ENCODE peak calls at places on chromosomes 13 and 19, in seven cellular contexts. One of them, this sample, is unnamed.

GRCh38 chr13:42001580-42001979 is 40.7 kb upstream of the VWA8 start:
- DNase-seq in HCT116: no peak
- DNase-seq in SK-N-SH: no peak
- DNase-seq in H1: peak; percentile 50
- DNase-seq in K562: peak; percentile 20
- DNase-seq in GM12878: no peak
- DNase-seq in HepG2: no peak
- DNase-seq in this sample: no peak

GRCh38 chr19:53868892-53869804 is 1.5 kb downstream of the MYADM start:
- DNase-seq in HCT116: peak; percentile 61
- DNase-seq in SK-N-SH: peak; percentile 91
- DNase-seq in H1: peak; percentile 92
- DNase-seq in K562: peak; percentile 97
- DNase-seq in GM12878: no peak
- DNase-seq in HepG2: peak; percentile 82
- DNase-seq in this sample: peak; percentile 97

GRCh38 chr19:43634877-43635560 is 4.6 kb downstream of the CADM4 start:
- DNase-seq in HCT116: no peak
- DNase-seq in SK-N-SH: no peak
- DNase-seq in H1: peak; percentile 68
- DNase-seq in K562: no peak
- DNase-seq in GM12878: no peak
- DNase-seq in HepG2: peak; percentile 69
- DNase-seq in this sample: no peak

GRCh38 chr13:68697551-68697950 is 1410.1 kb upstream of the ATXN8OS start:
- DNase-seq in HCT116: no peak
- DNase-seq in SK-N-SH: peak; percentile 31
- DNase-seq in H1: no peak
- DNase-seq in K562: peak; percentile 70
- DNase-seq in GM12878: no peak
- DNase-seq in HepG2: no peak
- DNase-seq in this sample: no peak

GRCh38 chr19:54653181-54653809 is 9.5 kb upstream of the LILRB4 start:
- DNase-seq in HCT116: peak; percentile 31
- DNase-seq in SK-N-SH: peak; percentile 41
- DNase-seq in H1: no peak
- DNase-seq in K562: peak; percentile 54
- DNase-seq in GM12878: no peak
- DNase-seq in HepG2: peak; percentile 8
- DNase-seq in this sample: peak; percentile 53

GRCh38 chr19:53907193-53907581 is 1.9 kb upstream of the CACNG7 start:
- DNase-seq in HCT116: no peak
- DNase-seq in SK-N-SH: peak; percentile 39
- DNase-seq in H1: no peak
- DNase-seq in K562: no peak
- DNase-seq in GM12878: no peak
- DNase-seq in HepG2: no peak
- DNase-seq in this sample: no peak

GRCh38 chr19:10864538-10864899 is 6.8 kb upstream of the CARM1 start:
- DNase-seq in HCT116: peak; percentile 56
- DNase-seq in SK-N-SH: peak; percentile 91
- DNase-seq in H1: peak; percentile 94
- DNase-seq in K562: peak; percentile 90
- DNase-seq in GM12878: no peak
- DNase-seq in HepG2: peak; percentile 68
- DNase-seq in this sample: peak; percentile 82

GRCh38 chr19:48628486-48629296 is 8.5 kb downstream of the DBP start:
- DNase-seq in HCT116: no peak
- DNase-seq in SK-N-SH: no peak
- DNase-seq in H1: no peak
- DNase-seq in K562: no peak
- DNase-seq in GM12878: no peak
- DNase-seq in HepG2: no peak
- DNase-seq in this sample: no peak

GRCh38 chr19:19471682-19472081 is 43.7 kb downstream of the TSSK6 start:
- DNase-seq in HCT116: no peak
- DNase-seq in SK-N-SH: no peak
- DNase-seq in H1: no peak
- DNase-seq in K562: no peak
- DNase-seq in GM12878: no peak
- DNase-seq in HepG2: no peak
- DNase-seq in this sample: no peak

GRCh38 chr13:23699271-23699670 is 129.1 kb downstream of the TNFRSF19 start:
- DNase-seq in HCT116: no peak
- DNase-seq in SK-N-SH: no peak
- DNase-seq in H1: no peak
- DNase-seq in K562: no peak
- DNase-seq in GM12878: no peak
- DNase-seq in HepG2: no peak
- DNase-seq in this sample: no peak

GRCh38 chr19:1884291-1884718 is 991 bp downstream of the ABHD17A start:
- DNase-seq in HCT116: no peak
- DNase-seq in SK-N-SH: no peak
- DNase-seq in H1: no peak
- DNase-seq in K562: peak; percentile 45
- DNase-seq in GM12878: no peak
- DNase-seq in HepG2: no peak
- DNase-seq in this sample: peak; percentile 32

GRCh38 chr19:11197291-11198174 is at the start of gene KANK2:
- DNase-seq in HCT116: peak; percentile 50
- DNase-seq in SK-N-SH: peak; percentile 99
- DNase-seq in H1: peak; percentile 95
- DNase-seq in K562: peak; percentile 87
- DNase-seq in GM12878: peak; percentile 13
- DNase-seq in HepG2: peak; percentile 68
- DNase-seq in this sample: peak; percentile 95

GRCh38 chr13:112079696-112080095 is 12.7 kb downstream of the SOX1 start:
- DNase-seq in HCT116: no peak
- DNase-seq in SK-N-SH: no peak
- DNase-seq in H1: no peak
- DNase-seq in K562: no peak
- DNase-seq in GM12878: no peak
- DNase-seq in HepG2: no peak
- DNase-seq in this sample: no peak

GRCh38 chr19:47479701-47480503 is 4.1 kb downstream of the KPTN start:
- DNase-seq in HCT116: no peak
- DNase-seq in SK-N-SH: no peak
- DNase-seq in H1: peak; percentile 85
- DNase-seq in K562: peak; percentile 88
- DNase-seq in GM12878: no peak
- DNase-seq in HepG2: no peak
- DNase-seq in this sample: no peak

GRCh38 chr19:41902594-41902993 is 19.6 kb downstream of the ARHGEF1 start:
- DNase-seq in HCT116: no peak
- DNase-seq in SK-N-SH: no peak
- DNase-seq in H1: no peak
- DNase-seq in K562: no peak
- DNase-seq in GM12878: no peak
- DNase-seq in HepG2: no peak
- DNase-seq in this sample: no peak

GRCh38 chr19:45164577-45165335 is 4.0 kb upstream of the NKPD1 start:
- DNase-seq in HCT116: peak; percentile 83
- DNase-seq in SK-N-SH: no peak
- DNase-seq in H1: peak; percentile 69
- DNase-seq in K562: peak; percentile 54
- DNase-seq in GM12878: peak; percentile 64
- DNase-seq in HepG2: peak; percentile 79
- DNase-seq in this sample: peak; percentile 82

GRCh38 chr13:113364371-113364932 is 522 bp upstream of the GRTP1 start:
- DNase-seq in HCT116: no peak
- DNase-seq in SK-N-SH: no peak
- DNase-seq in H1: no peak
- DNase-seq in K562: no peak
- DNase-seq in GM12878: no peak
- DNase-seq in HepG2: no peak
- DNase-seq in this sample: peak; percentile 51

GRCh38 chr19:36093146-36093662 is 17.7 kb upstream of the OVOL3 start:
- DNase-seq in HCT116: no peak
- DNase-seq in SK-N-SH: no peak
- DNase-seq in H1: no peak
- DNase-seq in K562: no peak
- DNase-seq in GM12878: peak; percentile 19
- DNase-seq in HepG2: no peak
- DNase-seq in this sample: no peak

GRCh38 chr19:1582201-1582600 is 10.5 kb downstream of the MBD3 start:
- DNase-seq in HCT116: no peak
- DNase-seq in SK-N-SH: no peak
- DNase-seq in H1: no peak
- DNase-seq in K562: no peak
- DNase-seq in GM12878: no peak
- DNase-seq in HepG2: no peak
- DNase-seq in this sample: no peak

DNA sequence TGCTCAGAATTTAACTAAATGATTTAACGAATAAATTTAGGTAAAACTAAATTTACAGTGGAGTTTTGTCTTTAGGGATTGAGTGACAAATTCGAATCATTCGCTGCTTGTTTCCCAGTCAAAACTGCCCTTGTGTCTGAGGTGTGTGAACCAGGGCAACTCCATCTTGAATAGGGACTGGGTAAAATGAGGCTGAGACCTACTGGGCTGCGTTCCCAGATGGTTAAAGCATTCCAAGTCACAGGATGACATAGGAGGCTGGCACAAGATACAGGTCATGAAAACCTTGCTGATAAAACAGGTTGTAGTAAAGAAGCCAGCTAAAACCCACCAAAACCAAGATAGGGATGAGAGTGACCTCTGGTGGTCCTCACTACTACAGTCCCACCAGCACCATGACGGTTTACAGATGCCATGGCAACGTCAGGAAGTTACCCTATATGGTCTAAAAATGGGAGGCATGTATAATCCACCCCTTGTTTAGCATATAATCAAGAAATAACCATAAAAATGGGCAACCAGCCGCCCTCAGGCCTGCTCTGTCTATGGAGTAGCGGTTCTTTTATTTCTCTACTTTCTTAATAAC is 10.2 kb upstream of the ANKRD10 start:
- DNase-seq in HCT116: no peak
- DNase-seq in SK-N-SH: no peak
- DNase-seq in H1: peak; percentile 49
- DNase-seq in K562: peak; percentile 49
- DNase-seq in GM12878: no peak
- DNase-seq in HepG2: no peak
- DNase-seq in this sample: no peak
- TF ChIP-seq JUND in HCT116: no peak
- TF ChIP-seq JUND in SK-N-SH: no peak
- TF ChIP-seq JUND in H1: no peak
- TF ChIP-seq JUND in K562: no peak
- TF ChIP-seq JUND in GM12878: no peak
- TF ChIP-seq JUND in HepG2: no peak
- TF ChIP-seq JUND in this sample: no peak

DNA sequence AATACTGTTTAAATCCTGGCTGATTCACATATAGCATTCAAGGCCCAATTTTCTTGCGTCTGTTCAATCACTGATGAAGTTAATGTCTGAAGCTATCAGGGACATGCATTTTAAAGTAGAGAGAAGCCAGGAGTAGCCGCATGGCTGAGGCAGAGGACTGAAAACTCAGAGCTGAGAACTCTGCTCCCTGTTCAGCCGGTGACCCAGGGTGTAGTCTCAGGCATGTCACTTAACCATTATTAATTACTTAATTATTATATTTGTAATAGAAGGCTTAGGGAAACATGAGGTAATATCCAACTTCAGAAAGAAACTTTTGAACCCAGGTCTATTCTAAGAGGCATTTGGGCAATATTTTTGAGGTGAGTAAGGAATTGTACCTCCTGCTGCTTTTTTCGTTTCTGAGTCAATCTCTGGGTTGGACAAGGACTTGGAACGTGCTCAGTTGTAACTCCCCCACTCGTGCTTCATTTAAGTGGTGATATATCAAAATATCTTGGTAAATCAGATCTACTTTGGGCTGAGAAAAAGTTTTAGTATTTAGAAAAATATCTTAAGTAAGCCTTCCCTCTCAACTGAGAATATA is 729.0 kb downstream of the EFNB2 start:
- DNase-seq in HCT116: no peak
- DNase-seq in SK-N-SH: no peak
- DNase-seq in H1: no peak
- DNase-seq in K562: no peak
- DNase-seq in GM12878: no peak
- DNase-seq in HepG2: no peak
- DNase-seq in this sample: no peak
- TF ChIP-seq JUND in HCT116: no peak
- TF ChIP-seq JUND in SK-N-SH: no peak
- TF ChIP-seq JUND in H1: no peak
- TF ChIP-seq JUND in K562: no peak
- TF ChIP-seq JUND in GM12878: no peak
- TF ChIP-seq JUND in HepG2: no peak
- TF ChIP-seq JUND in this sample: no peak

DNA sequence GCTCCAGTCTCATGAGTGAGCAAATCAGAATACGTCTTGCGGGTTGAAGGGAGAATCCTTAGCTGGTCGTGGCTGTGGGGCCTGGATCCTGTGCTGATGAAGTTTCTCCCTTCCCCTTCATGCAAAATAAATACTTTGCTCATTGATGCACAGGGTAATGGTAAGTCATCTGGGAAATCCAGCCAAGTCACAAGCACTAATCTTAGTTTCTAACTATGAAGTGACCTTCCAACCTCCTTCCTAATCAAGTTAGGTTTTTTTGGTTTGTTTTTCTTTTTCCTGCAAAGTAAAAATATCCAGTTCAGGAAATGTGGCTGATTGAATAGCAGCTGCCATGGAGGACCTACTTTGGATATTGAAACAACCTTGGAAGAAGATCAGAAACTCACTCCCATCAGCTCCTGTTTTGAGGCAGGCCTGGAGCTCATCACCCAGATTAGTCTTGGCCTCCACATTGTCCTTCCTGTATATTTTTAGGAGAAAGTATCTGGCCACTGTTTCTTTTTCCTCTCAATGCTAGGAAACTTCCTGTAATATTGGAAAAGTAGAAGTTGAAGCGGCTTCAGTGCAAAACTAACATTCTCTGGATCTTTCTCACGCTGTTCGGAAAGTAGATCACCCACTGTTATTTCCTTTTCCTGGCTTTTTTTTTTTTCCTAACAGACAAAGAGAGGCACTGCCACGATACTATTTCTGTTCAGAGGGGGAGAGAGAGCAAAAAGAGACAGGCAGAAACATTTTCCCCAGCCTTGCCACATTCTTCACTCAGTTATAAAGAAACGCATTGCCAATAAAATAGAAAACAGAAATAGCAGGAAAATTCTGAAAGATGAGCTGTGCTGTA is 12.2 kb upstream of the ARL11 start:
- DNase-seq in HCT116: no peak
- DNase-seq in SK-N-SH: no peak
- DNase-seq in H1: no peak
- DNase-seq in K562: no peak
- DNase-seq in GM12878: no peak
- DNase-seq in HepG2: no peak
- DNase-seq in this sample: no peak
- TF ChIP-seq JUND in HCT116: no peak
- TF ChIP-seq JUND in SK-N-SH: no peak
- TF ChIP-seq JUND in H1: no peak
- TF ChIP-seq JUND in K562: no peak
- TF ChIP-seq JUND in GM12878: no peak
- TF ChIP-seq JUND in HepG2: no peak
- TF ChIP-seq JUND in this sample: no peak

DNA sequence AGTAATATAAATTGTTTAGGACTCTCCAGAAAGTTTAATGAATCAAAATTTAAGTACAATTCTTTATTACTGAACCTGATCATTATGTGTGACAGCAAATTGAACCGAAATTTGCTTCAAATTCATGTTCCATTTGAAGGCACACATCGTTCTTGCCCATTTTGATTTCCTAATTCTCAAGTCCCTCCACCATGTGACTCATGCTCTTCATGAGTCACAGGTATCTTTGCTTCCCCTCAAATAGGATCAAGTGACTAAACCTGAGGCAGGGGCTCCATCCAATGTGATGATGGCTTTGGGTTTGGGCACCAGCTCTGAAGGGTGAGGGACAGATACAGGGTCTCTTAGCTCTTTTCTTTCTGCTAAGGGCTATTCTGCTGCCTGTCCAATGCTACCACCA is 86.1 kb downstream of the THSD1 start:
- DNase-seq in HCT116: no peak
- DNase-seq in SK-N-SH: no peak
- DNase-seq in H1: no peak
- DNase-seq in K562: no peak
- DNase-seq in GM12878: no peak
- DNase-seq in HepG2: no peak
- DNase-seq in this sample: no peak
- TF ChIP-seq JUND in HCT116: no peak
- TF ChIP-seq JUND in SK-N-SH: no peak
- TF ChIP-seq JUND in H1: no peak
- TF ChIP-seq JUND in K562: no peak
- TF ChIP-seq JUND in GM12878: no peak
- TF ChIP-seq JUND in HepG2: no peak
- TF ChIP-seq JUND in this sample: no peak